ENCODE peak calls at places on chromosomes 12 and 14, in ten cellular contexts. Y, W, G, T, Q, M, D, B, A and O are unnamed samples.

GRCh38 chr12:116708826-116709756 is 28.8 kb downstream of the SPRING1 start:
- DNase-seq in B (peak), G (peak), A (peak), M (no peak), Y (peak), W (no peak), T (peak), Q (no peak), D (peak), O (peak)

GRCh38 chr14:49653508-49653907 is 18.5 kb upstream of the DNAAF2 start:
- DNase-seq in D (no peak), A (no peak), Q (no peak), Y (no peak), B (no peak), M (no peak), T (no peak), W (no peak), G (no peak), O (no peak)

GRCh38 chr14:20905661-20906060 is 14.5 kb downstream of the RNASE3 start:
- DNase-seq in T (no peak), B (no peak), M (no peak), W (no peak), D (no peak), A (no peak), G (no peak), Y (no peak), Q (no peak), O (no peak)

GRCh38 chr12:47884501-47884900 is 20.3 kb downstream of the VDR start:
- DNase-seq in A (no peak), B (no peak), W (no peak), G (no peak), Y (no peak), M (no peak), Q (no peak), D (no peak), T (no peak), O (no peak)

GRCh38 chr12:22733756-22734155 is 108.8 kb downstream of the ETNK1 start:
- DNase-seq in M (no peak), W (no peak), T (no peak), D (peak), Y (no peak), Q (no peak), G (no peak), B (no peak), A (no peak), O (no peak)

GRCh38 chr14:83873626-83874025 is 1656.3 kb upstream of the FLRT2 start:
- DNase-seq in D (no peak), W (no peak), B (no peak), A (no peak), M (no peak), Q (no peak), Y (no peak), G (no peak), T (no peak), O (no peak)

GRCh38 chr12:67909681-67910080 is 79.6 kb upstream of the IFNG-AS1 start:
- DNase-seq in G (no peak), D (peak), B (no peak), W (no peak), Q (no peak), M (no peak), A (no peak), Y (no peak), T (no peak), O (no peak)

GRCh38 chr12:116266220-116266619 is 11.3 kb downstream of the MED13L start:
- DNase-seq in G (no peak), T (no peak), Y (no peak), B (no peak), D (no peak), Q (no peak), M (no peak), W (no peak), A (no peak), O (no peak)

GRCh38 chr12:109084425-109084824 is 8.8 kb downstream of the ALKBH2 start:
- DNase-seq in D (no peak), W (no peak), A (no peak), Q (no peak), B (no peak), M (no peak), Y (no peak), T (no peak), G (no peak), O (no peak)

GRCh38 chr12:109097435-109098141 is at the start of gene UNG:
- DNase-seq in Y (peak), W (peak), D (peak), Q (peak), M (peak), B (peak), A (peak), T (peak), G (peak), O (peak)

GRCh38 chr14:69043598-69044267 is 64.6 kb upstream of the ACTN1 start:
- DNase-seq in Y (no peak), M (no peak), Q (no peak), D (peak), T (no peak), G (no peak), W (no peak), B (no peak), A (peak), O (no peak)

GRCh38 chr14:104039214-104039613 is 46.3 kb upstream of the ASPG start:
- DNase-seq in Y (no peak), A (no peak), W (no peak), G (no peak), T (no peak), M (no peak), B (no peak), D (no peak), Q (no peak), O (no peak)

GRCh38 chr14:23183479-23183878 is at the start of gene SLC7A8:
- DNase-seq in Y (no peak), D (no peak), W (no peak), M (no peak), T (no peak), Q (peak), A (peak), G (peak), B (peak), O (no peak)

GRCh38 chr12:57887631-57888406 is 41.3 kb upstream of the CTDSP2 start:
- DNase-seq in Y (peak), A (no peak), T (no peak), G (no peak), B (no peak), W (no peak), D (peak), Q (no peak), M (no peak), O (no peak)

GRCh38 chr12:2877959-2878732 is 1.1 kb downstream of the RHNO1 start:
- DNase-seq in B (no peak), D (no peak), W (no peak), T (no peak), G (no peak), A (no peak), Y (peak), M (no peak), Q (no peak), O (no peak)